ENCODE peak calls at places on chromosomes 1 and 21, in seven cellular contexts. B is choroid plexus epithelial cell; C is HS-5; E is left cardiac atrium; T is stimulated activated CD4-positive, alpha-beta T cell treated with anti-CD3 and anti-CD28 coated beads, Interleukin-12 subunit alpha, Interleukin-12 subunit beta, amount 100 ng/mL, for 48 hours; N is activated B cell treated with CpG ODN at 0.5 μM for 24 hours; X is central memory CD4-positive, alpha-beta T cell. W is an unnamed sample.

GRCh38 chr1:71046891-71047634 is 553 bp downstream of the PTGER3 start:
- DNase-seq in T (no peak), X (peak), E (peak), C (no peak), B (no peak), N (peak), W (no peak)

GRCh38 chr1:210748796-210749195 is 385.2 kb downstream of the KCNH1 start:
- DNase-seq in C (no peak), X (no peak), T (no peak), E (no peak), N (no peak), B (no peak), W (no peak)

GRCh38 chr1:31834501-31834900 is 18.7 kb upstream of the SPOCD1 start:
- DNase-seq in N (no peak), T (no peak), C (no peak), X (no peak), E (no peak), B (no peak), W (no peak)

GRCh38 chr1:3426956-3427535 is 27.4 kb upstream of the ARHGEF16 start:
- DNase-seq in X (no peak), T (no peak), N (no peak), C (no peak), B (no peak), E (no peak), W (no peak)

GRCh38 chr21:34797202-34797527 is 128.4 kb downstream of the CLIC6 start:
- DNase-seq in B (no peak), N (no peak), T (no peak), X (no peak), E (no peak), C (no peak), W (no peak)

GRCh38 chr1:56967900-56968832 is 2.4 kb upstream of the C8B start:
- DNase-seq in N (no peak), C (no peak), X (no peak), B (peak), T (no peak), E (peak), W (peak)

GRCh38 chr1:81345110-81345509 is 455.6 kb upstream of the ADGRL2 start:
- DNase-seq in T (no peak), B (no peak), N (no peak), X (no peak), C (no peak), E (no peak), W (no peak)

GRCh38 chr1:59008599-59009347 is 224.9 kb upstream of the JUN start:
- DNase-seq in B (peak), C (no peak), N (no peak), T (no peak), X (no peak), E (peak), W (no peak)

GRCh38 chr1:220680085-220680687 is 10.0 kb upstream of the C1orf115 start:
- DNase-seq in C (no peak), B (peak), X (peak), N (no peak), T (no peak), E (no peak), W (peak)

GRCh38 chr1:31646259-31646960 is 1.7 kb upstream of the PEF1 start:
- DNase-seq in C (no peak), N (no peak), B (no peak), X (no peak), E (no peak), T (no peak), W (no peak)

GRCh38 chr1:170166518-170167180 is 20.9 kb downstream of the NTMT2 start:
- DNase-seq in T (no peak), X (no peak), B (no peak), N (no peak), E (no peak), C (no peak), W (no peak)

GRCh38 chr1:82586473-82586872 is 785.7 kb downstream of the ADGRL2 start:
- DNase-seq in E (peak), X (no peak), T (no peak), C (no peak), B (no peak), N (no peak), W (peak)

GRCh38 chr1:3746389-3746783 is 5.9 kb upstream of the CCDC27 start:
- DNase-seq in C (no peak), N (no peak), X (no peak), E (no peak), B (no peak), T (no peak), W (no peak)

GRCh38 chr1:4749406-4749805 is 95.0 kb downstream of the AJAP1 start:
- DNase-seq in B (no peak), E (no peak), X (no peak), N (no peak), C (no peak), T (no peak), W (no peak)

GRCh38 chr1:228543396-228543795 is 56.2 kb downstream of the RNF187 start:
- DNase-seq in N (no peak), T (no peak), C (no peak), B (no peak), E (no peak), X (no peak), W (no peak)

GRCh38 chr1:2783435-2784397 is 17.8 kb downstream of the TTC34 start:
- DNase-seq in T (no peak), E (no peak), X (no peak), N (no peak), B (no peak), C (no peak), W (no peak)

GRCh38 chr1:172452536-172453159 is 8.8 kb upstream of the PIGC start:
- DNase-seq in C (no peak), X (no peak), B (no peak), N (no peak), E (no peak), T (no peak), W (no peak)

GRCh38 chr21:46435786-46436227 is 22.9 kb upstream of the DIP2A start:
- DNase-seq in N (no peak), X (no peak), T (no peak), C (no peak), E (no peak), B (no peak), W (no peak)

GRCh38 chr1:99886841-99887240 is 36.7 kb downstream of the AGL start:
- DNase-seq in N (no peak), C (no peak), X (no peak), T (no peak), E (no peak), B (no peak), W (peak)

GRCh38 chr1:224683981-224684380 is 67.9 kb downstream of the CNIH3 start:
- DNase-seq in B (no peak), X (no peak), E (no peak), C (no peak), T (no peak), N (no peak), W (no peak)

GRCh38 chr1:188188317-188188716 is 1359.6 kb downstream of the PLA2G4A start:
- DNase-seq in C (no peak), T (no peak), X (no peak), E (no peak), N (no peak), B (peak), W (no peak)

GRCh38 chr1:68093737-68094136 is 43.3 kb upstream of the DIRAS3 start:
- DNase-seq in T (no peak), N (no peak), X (no peak), C (no peak), E (no peak), B (peak), W (no peak)

GRCh38 chr1:6260433-6260934 is 414 bp downstream of the GPR153 start:
- DNase-seq in C (no peak), X (no peak), T (no peak), N (peak), E (peak), B (no peak), W (no peak)

GRCh38 chr1:167121375-167122120 is 27.7 kb downstream of the STYXL2 start:
- DNase-seq in B (peak), X (peak), C (no peak), T (no peak), N (no peak), E (peak), W (no peak)

GRCh38 chr1:39663559-39663958 is 8.3 kb downstream of the NT5C1A start:
- DNase-seq in B (no peak), T (no peak), X (no peak), C (no peak), E (no peak), N (no peak), W (no peak)

GRCh38 chr1:29767769-29768425 is 531.6 kb downstream of the PTPRU start:
- DNase-seq in E (no peak), C (no peak), B (no peak), X (no peak), N (no peak), T (no peak), W (no peak)

GRCh38 chr21:8993943-8994639 is 1527.3 kb upstream of the TPTE start:
- DNase-seq in N (no peak), X (no peak), T (no peak), B (no peak), E (no peak), C (no peak), W (no peak)

GRCh38 chr21:14876464-14876863 is 188.3 kb downstream of the NRIP1 start:
- DNase-seq in X (no peak), E (no peak), C (no peak), N (no peak), B (no peak), T (no peak), W (no peak)

GRCh38 chr1:169588112-169588511 is 1.8 kb upstream of the F5 start:
- DNase-seq in E (no peak), T (no peak), N (no peak), X (no peak), C (no peak), B (no peak), W (no peak)

W was measured in fibroblast of pulmonary artery.